ENCODE peak calls at places on chromosome 1, in seven cellular contexts. Q, D, J, S, R, N and O are unnamed samples.
A peak's percentile ranks its signal among the peaks of the same experiment; 100 is the strongest.

GRCh38 chr1:111638320-111638719 is 18.7 kb downstream of the RAP1A start:
- DNase-seq in R (no peak), J (no peak), S (no peak), N (no peak), D (no peak), Q (no peak), O (no peak)

GRCh38 chr1:95233321-95233736 is 681 bp upstream of the RWDD3 start:
- DNase-seq in D (peak; percentile 13), J (no peak), R (no peak), S (peak; percentile 21), Q (no peak), N (no peak), O (no peak)

GRCh38 chr1:89622895-89623294 is 10.0 kb upstream of the LRRC8C start:
- DNase-seq in D (no peak), S (no peak), R (no peak), J (no peak), Q (no peak), N (no peak), O (no peak)

GRCh38 chr1:153428073-153428638 is 11.8 kb downstream of the S100A7A start:
- DNase-seq in R (no peak), S (no peak), J (no peak), N (no peak), D (no peak), Q (no peak), O (no peak)

GRCh38 chr1:228745497-228745896 is 10.2 kb downstream of the RHOU start:
- DNase-seq in Q (no peak), R (no peak), N (no peak), S (no peak), D (no peak), J (no peak), O (no peak)

GRCh38 chr1:25959626-25960025 is 38.2 kb downstream of the PAFAH2 start:
- DNase-seq in R (no peak), J (no peak), Q (no peak), D (no peak), S (no peak), N (no peak), O (no peak)

GRCh38 chr1:73914994-73915393 is 283.0 kb downstream of the LRRIQ3 start:
- DNase-seq in D (no peak), J (no peak), S (no peak), N (no peak), R (no peak), Q (no peak), O (no peak)

GRCh38 chr1:94302497-94302896 is 65.1 kb upstream of the ARHGAP29 start:
- DNase-seq in Q (no peak), D (no peak), J (no peak), N (no peak), S (no peak), R (no peak), O (no peak)

GRCh38 chr1:2054560-2054959 is 4.3 kb downstream of the PRKCZ start:
- DNase-seq in Q (no peak), R (no peak), S (no peak), D (no peak), N (no peak), J (no peak), O (no peak)

GRCh38 chr1:178530037-178530402 is 17.1 kb downstream of the TEX35 start:
- DNase-seq in S (no peak), R (peak; percentile 41), N (no peak), D (no peak), Q (no peak), J (peak; percentile 71), O (no peak)